ENCODE peak calls at places on chromosomes 1 and 21, in ten cellular contexts. One of them, this sample, is unnamed.

GRCh38 chr1:153251988-153252387 is 7.5 kb upstream of the LORICRIN start:
- DNase-seq in tibial artery: no peak
- DNase-seq in left ventricle myocardium inferior: no peak
- DNase-seq in fibroblast of mammary gland: no peak
- DNase-seq in choroid plexus epithelial cell: no peak
- DNase-seq in GM23338: no peak
- DNase-seq in heart left ventricle: no peak
- DNase-seq in sigmoid colon: no peak
- DNase-seq in MM.1S: no peak
- DNase-seq in heart right ventricle: no peak
- DNase-seq in this sample: no peak

GRCh38 chr1:215645861-215646260 is 78.8 kb downstream of the KCTD3 start:
- DNase-seq in heart right ventricle: no peak
- DNase-seq in heart left ventricle: no peak
- DNase-seq in left ventricle myocardium inferior: no peak
- DNase-seq in tibial artery: no peak
- DNase-seq in sigmoid colon: no peak
- DNase-seq in MM.1S: no peak
- DNase-seq in GM23338: no peak
- DNase-seq in fibroblast of mammary gland: no peak
- DNase-seq in choroid plexus epithelial cell: no peak
- DNase-seq in this sample: no peak

GRCh38 chr1:65209005-65209885 is 61.2 kb downstream of the AK4 start:
- DNase-seq in heart left ventricle: no peak
- DNase-seq in GM23338: peak; percentile 70
- DNase-seq in MM.1S: no peak
- DNase-seq in left ventricle myocardium inferior: no peak
- DNase-seq in choroid plexus epithelial cell: peak; percentile 75
- DNase-seq in heart right ventricle: peak; percentile 63
- DNase-seq in tibial artery: no peak
- DNase-seq in fibroblast of mammary gland: peak; percentile 69
- DNase-seq in sigmoid colon: no peak
- DNase-seq in this sample: peak; percentile 67

GRCh38 chr1:156020293-156021086 is at the start of gene SSR2:
- DNase-seq in choroid plexus epithelial cell: peak; percentile 94
- DNase-seq in sigmoid colon: peak; percentile 95
- DNase-seq in fibroblast of mammary gland: peak; percentile 91
- DNase-seq in left ventricle myocardium inferior: peak; percentile 81
- DNase-seq in heart right ventricle: peak; percentile 93
- DNase-seq in heart left ventricle: peak; percentile 91
- DNase-seq in MM.1S: peak; percentile 98
- DNase-seq in tibial artery: peak; percentile 93
- DNase-seq in GM23338: peak; percentile 98
- DNase-seq in this sample: peak; percentile 92

GRCh38 chr1:194279975-194280374 is 1093.6 kb upstream of the B3GALT2 start:
- DNase-seq in sigmoid colon: no peak
- DNase-seq in fibroblast of mammary gland: no peak
- DNase-seq in left ventricle myocardium inferior: no peak
- DNase-seq in heart right ventricle: no peak
- DNase-seq in choroid plexus epithelial cell: no peak
- DNase-seq in GM23338: no peak
- DNase-seq in tibial artery: no peak
- DNase-seq in MM.1S: no peak
- DNase-seq in heart left ventricle: no peak
- DNase-seq in this sample: no peak

GRCh38 chr1:59043796-59044195 is 253.1 kb upstream of the FGGY start:
- DNase-seq in MM.1S: no peak
- DNase-seq in left ventricle myocardium inferior: peak; percentile 75
- DNase-seq in heart left ventricle: peak; percentile 86
- DNase-seq in fibroblast of mammary gland: peak; percentile 97
- DNase-seq in heart right ventricle: peak; percentile 76
- DNase-seq in tibial artery: peak; percentile 82
- DNase-seq in GM23338: no peak
- DNase-seq in sigmoid colon: peak; percentile 93
- DNase-seq in choroid plexus epithelial cell: peak; percentile 93
- DNase-seq in this sample: peak; percentile 95

GRCh38 chr21:44407493-44407892 is 47.8 kb upstream of the LRRC3 start:
- DNase-seq in choroid plexus epithelial cell: no peak
- DNase-seq in heart right ventricle: no peak
- DNase-seq in fibroblast of mammary gland: no peak
- DNase-seq in heart left ventricle: no peak
- DNase-seq in GM23338: no peak
- DNase-seq in sigmoid colon: no peak
- DNase-seq in MM.1S: no peak
- DNase-seq in left ventricle myocardium inferior: no peak
- DNase-seq in tibial artery: no peak
- DNase-seq in this sample: no peak

GRCh38 chr1:97849350-97850339 is 71.2 kb downstream of the DPYD start:
- DNase-seq in MM.1S: peak; percentile 37
- DNase-seq in left ventricle myocardium inferior: no peak
- DNase-seq in heart left ventricle: no peak
- DNase-seq in sigmoid colon: no peak
- DNase-seq in heart right ventricle: no peak
- DNase-seq in tibial artery: no peak
- DNase-seq in fibroblast of mammary gland: peak; percentile 88
- DNase-seq in choroid plexus epithelial cell: peak; percentile 90
- DNase-seq in GM23338: no peak
- DNase-seq in this sample: peak; percentile 86

GRCh38 chr1:9900142-9901043 is 9.7 kb downstream of the CTNNBIP1 start:
- DNase-seq in sigmoid colon: no peak
- DNase-seq in MM.1S: no peak
- DNase-seq in GM23338: no peak
- DNase-seq in left ventricle myocardium inferior: peak; percentile 79
- DNase-seq in fibroblast of mammary gland: no peak
- DNase-seq in choroid plexus epithelial cell: no peak
- DNase-seq in heart right ventricle: peak; percentile 85
- DNase-seq in tibial artery: peak; percentile 86
- DNase-seq in heart left ventricle: peak; percentile 90
- DNase-seq in this sample: no peak

GRCh38 chr1:150578278-150579109 is 916 bp downstream of the MCL1 start:
- DNase-seq in MM.1S: peak; percentile 46
- DNase-seq in heart left ventricle: peak; percentile 71
- DNase-seq in fibroblast of mammary gland: peak; percentile 92
- DNase-seq in choroid plexus epithelial cell: peak; percentile 95
- DNase-seq in heart right ventricle: peak; percentile 88
- DNase-seq in left ventricle myocardium inferior: peak; percentile 49
- DNase-seq in tibial artery: peak; percentile 79
- DNase-seq in sigmoid colon: peak; percentile 87
- DNase-seq in GM23338: peak; percentile 55
- DNase-seq in this sample: peak; percentile 96

GRCh38 chr21:21067375-21067774 is 69.2 kb downstream of the NCAM2 start:
- DNase-seq in heart right ventricle: no peak
- DNase-seq in sigmoid colon: no peak
- DNase-seq in tibial artery: no peak
- DNase-seq in GM23338: no peak
- DNase-seq in heart left ventricle: no peak
- DNase-seq in left ventricle myocardium inferior: no peak
- DNase-seq in fibroblast of mammary gland: no peak
- DNase-seq in MM.1S: no peak
- DNase-seq in choroid plexus epithelial cell: no peak
- DNase-seq in this sample: no peak

GRCh38 chr1:27058976-27059688 is 46.5 kb upstream of the TENT5B start:
- DNase-seq in MM.1S: no peak
- DNase-seq in left ventricle myocardium inferior: no peak
- DNase-seq in GM23338: peak; percentile 61
- DNase-seq in sigmoid colon: no peak
- DNase-seq in heart right ventricle: no peak
- DNase-seq in fibroblast of mammary gland: no peak
- DNase-seq in heart left ventricle: no peak
- DNase-seq in choroid plexus epithelial cell: no peak
- DNase-seq in tibial artery: no peak
- DNase-seq in this sample: no peak

GRCh38 chr1:10399487-10399917 is 638 bp downstream of the PGD start:
- DNase-seq in GM23338: no peak
- DNase-seq in fibroblast of mammary gland: peak; percentile 55
- DNase-seq in heart right ventricle: peak; percentile 18
- DNase-seq in heart left ventricle: peak; percentile 36
- DNase-seq in left ventricle myocardium inferior: peak; percentile 28
- DNase-seq in choroid plexus epithelial cell: peak; percentile 59
- DNase-seq in sigmoid colon: peak; percentile 66
- DNase-seq in MM.1S: no peak
- DNase-seq in tibial artery: peak; percentile 72
- DNase-seq in this sample: peak; percentile 45

GRCh38 chr1:101507547-101507971 is 270.7 kb downstream of the S1PR1 start:
- DNase-seq in MM.1S: no peak
- DNase-seq in GM23338: no peak
- DNase-seq in heart left ventricle: no peak
- DNase-seq in fibroblast of mammary gland: peak; percentile 51
- DNase-seq in sigmoid colon: no peak
- DNase-seq in tibial artery: no peak
- DNase-seq in left ventricle myocardium inferior: no peak
- DNase-seq in choroid plexus epithelial cell: no peak
- DNase-seq in heart right ventricle: no peak
- DNase-seq in this sample: peak; percentile 20

GRCh38 chr1:20137055-20137454 is 2.1 kb upstream of the PLA2G2F start:
- DNase-seq in sigmoid colon: peak; percentile 29
- DNase-seq in choroid plexus epithelial cell: no peak
- DNase-seq in heart right ventricle: no peak
- DNase-seq in left ventricle myocardium inferior: no peak
- DNase-seq in GM23338: no peak
- DNase-seq in MM.1S: no peak
- DNase-seq in heart left ventricle: no peak
- DNase-seq in fibroblast of mammary gland: no peak
- DNase-seq in tibial artery: peak; percentile 15
- DNase-seq in this sample: no peak

GRCh38 chr1:70169018-70169839 is 36.1 kb downstream of the LRRC40 start:
- DNase-seq in heart left ventricle: peak; percentile 23
- DNase-seq in GM23338: no peak
- DNase-seq in sigmoid colon: no peak
- DNase-seq in choroid plexus epithelial cell: no peak
- DNase-seq in heart right ventricle: no peak
- DNase-seq in tibial artery: no peak
- DNase-seq in left ventricle myocardium inferior: no peak
- DNase-seq in MM.1S: no peak
- DNase-seq in fibroblast of mammary gland: no peak
- DNase-seq in this sample: peak; percentile 5

GRCh38 chr1:22712502-22713271 is 2.0 kb downstream of the EPHB2 start:
- DNase-seq in heart left ventricle: no peak
- DNase-seq in MM.1S: peak; percentile 34
- DNase-seq in sigmoid colon: no peak
- DNase-seq in heart right ventricle: no peak
- DNase-seq in left ventricle myocardium inferior: no peak
- DNase-seq in fibroblast of mammary gland: peak; percentile 57
- DNase-seq in choroid plexus epithelial cell: no peak
- DNase-seq in tibial artery: no peak
- DNase-seq in GM23338: no peak
- DNase-seq in this sample: peak; percentile 64

GRCh38 chr1:12130466-12131130 is 36.2 kb upstream of the TNFRSF1B start:
- DNase-seq in GM23338: no peak
- DNase-seq in heart right ventricle: no peak
- DNase-seq in MM.1S: no peak
- DNase-seq in heart left ventricle: no peak
- DNase-seq in left ventricle myocardium inferior: no peak
- DNase-seq in fibroblast of mammary gland: no peak
- DNase-seq in sigmoid colon: no peak
- DNase-seq in choroid plexus epithelial cell: no peak
- DNase-seq in tibial artery: no peak
- DNase-seq in this sample: no peak
- H3K4me3 ChIP-seq in GM23338: no peak overlapping the region
- H3K4me3 ChIP-seq in heart right ventricle: no peak overlapping the region
- H3K4me3 ChIP-seq in MM.1S: no peak overlapping the region
- H3K4me3 ChIP-seq in heart left ventricle: no peak overlapping the region
- H3K4me3 ChIP-seq in left ventricle myocardium inferior: no peak overlapping the region
- H3K4me3 ChIP-seq in fibroblast of mammary gland: no peak overlapping the region
- H3K4me3 ChIP-seq in sigmoid colon: no peak overlapping the region
- H3K4me3 ChIP-seq in choroid plexus epithelial cell: no peak overlapping the region
- H3K4me3 ChIP-seq in tibial artery: no peak overlapping the region
- H3K4me3 ChIP-seq in this sample: no peak overlapping the region

GRCh38 chr21:39208624-39209333 is 25.5 kb upstream of the PSMG1 start:
- DNase-seq in heart right ventricle: no peak
- DNase-seq in fibroblast of mammary gland: no peak
- DNase-seq in sigmoid colon: no peak
- DNase-seq in tibial artery: no peak
- DNase-seq in left ventricle myocardium inferior: no peak
- DNase-seq in heart left ventricle: no peak
- DNase-seq in MM.1S: no peak
- DNase-seq in GM23338: peak; percentile 18
- DNase-seq in choroid plexus epithelial cell: peak; percentile 29
- DNase-seq in this sample: peak; percentile 64

GRCh38 chr21:39209334-39209688 is 26.1 kb upstream of the PSMG1 start:
- DNase-seq in GM23338: no peak
- DNase-seq in left ventricle myocardium inferior: no peak
- DNase-seq in heart left ventricle: no peak
- DNase-seq in choroid plexus epithelial cell: no peak
- DNase-seq in sigmoid colon: no peak
- DNase-seq in tibial artery: no peak
- DNase-seq in MM.1S: no peak
- DNase-seq in heart right ventricle: no peak
- DNase-seq in fibroblast of mammary gland: no peak
- DNase-seq in this sample: no peak

DNA sequence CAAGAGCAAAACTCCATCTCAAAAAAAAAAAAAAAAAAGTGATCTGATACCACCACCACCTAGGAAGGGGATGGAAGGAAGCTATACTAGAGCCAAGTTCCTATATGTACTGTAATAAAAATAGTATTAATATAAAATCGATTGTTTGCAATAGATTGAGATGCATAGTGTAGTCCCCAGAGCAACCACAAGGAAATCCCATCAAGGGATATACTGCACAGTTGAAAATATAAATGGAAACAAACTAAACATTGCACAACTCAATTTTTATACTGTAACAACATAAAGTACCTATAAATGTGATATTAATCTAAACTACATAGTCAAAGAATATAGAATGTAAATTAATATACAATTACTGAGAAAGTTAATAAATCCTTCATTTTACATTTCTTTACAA is 20.9 kb upstream of the PSMG1 start:
- DNase-seq in fibroblast of mammary gland: no peak
- DNase-seq in choroid plexus epithelial cell: no peak
- DNase-seq in heart left ventricle: no peak
- DNase-seq in tibial artery: no peak
- DNase-seq in heart right ventricle: no peak
- DNase-seq in left ventricle myocardium inferior: no peak
- DNase-seq in sigmoid colon: no peak
- DNase-seq in MM.1S: no peak
- DNase-seq in GM23338: no peak
- DNase-seq in this sample: no peak
- TF ChIP-seq CTCF in fibroblast of mammary gland: peak; percentile 29
- TF ChIP-seq CTCF in choroid plexus epithelial cell: peak; percentile 41
- TF ChIP-seq CTCF in heart left ventricle: no peak
- TF ChIP-seq CTCF in tibial artery: no peak
- TF ChIP-seq CTCF in heart right ventricle: peak; percentile 13
- TF ChIP-seq CTCF in left ventricle myocardium inferior: peak; percentile 23
- TF ChIP-seq CTCF in sigmoid colon: no peak
- TF ChIP-seq CTCF in MM.1S: peak; percentile 14
- TF ChIP-seq CTCF in GM23338: no peak
- TF ChIP-seq CTCF in this sample: peak; percentile 52

GRCh38 chr1:203267912-203268311 is 37.4 kb upstream of the BTG2 start:
- DNase-seq in MM.1S: no peak
- DNase-seq in choroid plexus epithelial cell: no peak
- DNase-seq in heart left ventricle: no peak
- DNase-seq in fibroblast of mammary gland: no peak
- DNase-seq in GM23338: no peak
- DNase-seq in left ventricle myocardium inferior: no peak
- DNase-seq in tibial artery: peak; percentile 62
- DNase-seq in sigmoid colon: no peak
- DNase-seq in heart right ventricle: no peak
- DNase-seq in this sample: no peak
- H3K4me3 ChIP-seq in MM.1S: peak overlapping the region; percentile 62
- H3K4me3 ChIP-seq in choroid plexus epithelial cell: peak overlapping the region; percentile 74
- H3K4me3 ChIP-seq in heart left ventricle: no peak overlapping the region
- H3K4me3 ChIP-seq in fibroblast of mammary gland: peak overlapping the region; percentile 63
- H3K4me3 ChIP-seq in GM23338: peak overlapping the region; percentile 63
- H3K4me3 ChIP-seq in left ventricle myocardium inferior: peak overlapping the region; percentile 74
- H3K4me3 ChIP-seq in tibial artery: peak overlapping the region; percentile 51
- H3K4me3 ChIP-seq in sigmoid colon: peak overlapping the region; percentile 58
- H3K4me3 ChIP-seq in heart right ventricle: peak overlapping the region; percentile 45
- H3K4me3 ChIP-seq in this sample: peak overlapping the region; percentile 77

GRCh38 chr1:33001282-33001681 is 35.4 kb downstream of the AK2 start:
- DNase-seq in MM.1S: no peak
- DNase-seq in choroid plexus epithelial cell: no peak
- DNase-seq in heart right ventricle: no peak
- DNase-seq in fibroblast of mammary gland: no peak
- DNase-seq in left ventricle myocardium inferior: no peak
- DNase-seq in heart left ventricle: no peak
- DNase-seq in GM23338: peak; percentile 66
- DNase-seq in sigmoid colon: no peak
- DNase-seq in tibial artery: peak; percentile 7
- DNase-seq in this sample: no peak
- TF ChIP-seq CTCF in MM.1S: no peak
- TF ChIP-seq CTCF in choroid plexus epithelial cell: peak; percentile 43
- TF ChIP-seq CTCF in heart right ventricle: no peak
- TF ChIP-seq CTCF in fibroblast of mammary gland: peak; percentile 18
- TF ChIP-seq CTCF in left ventricle myocardium inferior: peak; percentile 13
- TF ChIP-seq CTCF in heart left ventricle: no peak
- TF ChIP-seq CTCF in GM23338: peak; percentile 45
- TF ChIP-seq CTCF in sigmoid colon: no peak
- TF ChIP-seq CTCF in tibial artery: no peak
- TF ChIP-seq CTCF in this sample: peak; percentile 23